ENCODE peak calls at places on chromosome 14, in seven cellular contexts. J is colonic mucosa, F is Calu3, V is nephron progenitor cell, B is HFF-Myc, H is osteocyte, P is cardiac fibroblast. Q is an unnamed sample.

GRCh38 chr14:72292689-72293024 is 360.4 kb downstream of the RGS6 start:
- DNase-seq in J (no peak), F (no peak), V (no peak), B (no peak), H (no peak), P (no peak), Q (no peak)

GRCh38 chr14:42884100-42884499 is 1277.4 kb downstream of the LRFN5 start:
- DNase-seq in J (no peak), F (no peak), V (no peak), B (peak), H (no peak), P (peak), Q (peak)

GRCh38 chr14:35362911-35363374 is 41.6 kb downstream of the NFKBIA start:
- DNase-seq in J (no peak), F (no peak), V (no peak), B (no peak), H (no peak), P (peak), Q (no peak)

GRCh38 chr14:92397140-92397815 is 74.3 kb downstream of the SLC24A4 start:
- DNase-seq in J (no peak), F (no peak), V (no peak), B (no peak), H (no peak), P (peak), Q (peak)

GRCh38 chr14:36162267-36162666 is 14.3 kb downstream of the PTCSC3 start:
- DNase-seq in J (peak), F (peak), V (no peak), B (no peak), H (no peak), P (no peak), Q (no peak)

GRCh38 chr14:94161087-94161486 is 13.0 kb upstream of the PPP4R4 start:
- DNase-seq in J (no peak), F (no peak), V (no peak), B (no peak), H (no peak), P (no peak), Q (no peak)

GRCh38 chr14:74425525-74426201 is 347 bp downstream of the SYNDIG1L start:
- DNase-seq in J (peak), F (peak), V (peak), B (no peak), H (no peak), P (no peak), Q (no peak)

GRCh38 chr14:75993567-75994041 is 8.0 kb downstream of the IFT43 start:
- DNase-seq in J (no peak), F (no peak), V (no peak), B (no peak), H (no peak), P (no peak), Q (no peak)

GRCh38 chr14:61462566-61463195 is 141.3 kb downstream of the PRKCH start:
- DNase-seq in J (peak), F (no peak), V (no peak), B (peak), H (no peak), P (peak), Q (no peak)

GRCh38 chr14:102221026-102221425 is 81.3 kb downstream of the WDR20 start:
- DNase-seq in J (no peak), F (no peak), V (no peak), B (no peak), H (no peak), P (peak), Q (no peak)

GRCh38 chr14:76133103-76133502 is 18.6 kb upstream of the GPATCH2L start:
- DNase-seq in J (no peak), F (peak), V (peak), B (no peak), H (peak), P (peak), Q (no peak)

GRCh38 chr14:96727490-96727889 is 69.7 kb upstream of the VRK1 start:
- DNase-seq in J (no peak), F (no peak), V (no peak), B (no peak), H (no peak), P (no peak), Q (no peak)

GRCh38 chr14:30375280-30375892 is 183.6 kb upstream of the G2E3 start:
- DNase-seq in J (peak), F (peak), V (peak), B (peak), H (no peak), P (peak), Q (no peak)

GRCh38 chr14:78254911-78255431 is 84.8 kb downstream of the NRXN3 start:
- DNase-seq in J (no peak), F (peak), V (no peak), B (no peak), H (no peak), P (no peak), Q (no peak)

GRCh38 chr14:50099335-50099734 is 17.0 kb downstream of the VCPKMT start:
- DNase-seq in J (peak), F (peak), V (no peak), B (no peak), H (no peak), P (no peak), Q (no peak)

GRCh38 chr14:56172571-56172971 is 54.4 kb downstream of the PELI2 start:
- DNase-seq in J (no peak), F (no peak), V (no peak), B (no peak), H (no peak), P (peak), Q (no peak)

GRCh38 chr14:93543766-93544165 is 113.0 kb downstream of the UNC79 start:
- DNase-seq in J (no peak), F (no peak), V (no peak), B (no peak), H (no peak), P (peak), Q (no peak)

GRCh38 chr14:64444140-64444539 is 21.2 kb upstream of the AKAP5 start:
- DNase-seq in J (no peak), F (no peak), V (no peak), B (no peak), H (no peak), P (no peak), Q (no peak)

GRCh38 chr14:73717247-73717646 is 3.1 kb upstream of the PNMA1 start:
- DNase-seq in J (no peak), F (no peak), V (no peak), B (no peak), H (no peak), P (no peak), Q (no peak)

GRCh38 chr14:87113286-87113685 is 879.7 kb downstream of the GALC start:
- DNase-seq in J (no peak), F (no peak), V (no peak), B (no peak), H (no peak), P (no peak), Q (no peak)
- TF ChIP-seq CTCF in J (no peak), F (no peak), V (no peak), B (no peak), H (no peak), P (no peak), Q (no peak)

DNA sequence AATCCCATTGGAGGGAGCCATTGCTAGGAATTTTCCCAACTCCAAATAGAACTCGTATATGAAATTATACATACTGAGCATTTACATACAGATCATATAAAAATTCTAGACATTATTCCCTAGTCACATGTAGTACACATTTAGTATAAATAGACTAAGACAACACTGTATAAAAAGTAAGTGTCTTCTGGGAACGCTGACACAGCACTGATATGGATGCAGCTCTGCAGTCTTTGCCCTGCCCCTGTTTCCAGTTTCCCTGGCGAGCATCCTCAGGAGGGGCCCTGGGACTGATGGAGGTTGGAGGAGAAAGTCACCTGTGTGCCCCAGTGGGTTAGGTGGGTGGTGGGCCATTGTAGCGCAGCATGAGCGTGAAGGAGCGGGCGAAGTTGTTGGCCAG is 97.8 kb upstream of the CLMN start:
- DNase-seq in J (no peak), F (no peak), V (no peak), B (no peak), H (no peak), P (no peak), Q (no peak)
- TF ChIP-seq CTCF in J (no peak), F (no peak), V (no peak), B (no peak), H (peak), P (no peak), Q (no peak)

GRCh38 chr14:22657861-22658260 is 13.7 kb upstream of the OR6J1 start:
- DNase-seq in J (no peak), F (no peak), V (no peak), B (peak), H (no peak), P (peak), Q (no peak)
- TF ChIP-seq CTCF in J (no peak), F (no peak), V (no peak), B (peak), H (peak), P (peak), Q (peak)

GRCh38 chr14:100524933-100525243 is 62.3 kb downstream of the BEGAIN start:
- DNase-seq in J (peak), F (no peak), V (peak), B (no peak), H (no peak), P (peak), Q (no peak)
- TF ChIP-seq CTCF in J (peak), F (no peak), V (peak), B (peak), H (peak), P (no peak), Q (no peak)

GRCh38 chr14:104561661-104562495 is 17.7 kb upstream of the C14orf180 start:
- DNase-seq in J (no peak), F (no peak), V (no peak), B (no peak), H (no peak), P (no peak), Q (no peak)
- TF ChIP-seq CTCF in J (no peak), F (no peak), V (no peak), B (no peak), H (no peak), P (no peak), Q (no peak)

Q was measured in Panc1.